ENCODE peak calls at places on chromosomes 13 and 19, in six cellular contexts. One of them, this sample, is unnamed.

GRCh38 chr19:19554074-19555023 is 16.3 kb downstream of the CILP2 start:
- DNase-seq in kidney epithelial cell: no peak
- DNase-seq in stomach: peak
- DNase-seq in cardiac fibroblast: peak
- DNase-seq in IMR-90: peak
- DNase-seq in cardiac muscle cell: peak
- DNase-seq in this sample: no peak

GRCh38 chr13:99505814-99506269 is 4.6 kb downstream of the TM9SF2 start:
- DNase-seq in IMR-90: peak
- DNase-seq in cardiac fibroblast: peak
- DNase-seq in kidney epithelial cell: no peak
- DNase-seq in stomach: no peak
- DNase-seq in cardiac muscle cell: no peak
- DNase-seq in this sample: peak

GRCh38 chr13:85137516-85137915 is 661.7 kb downstream of the SLITRK6 start:
- DNase-seq in IMR-90: no peak
- DNase-seq in stomach: no peak
- DNase-seq in kidney epithelial cell: no peak
- DNase-seq in cardiac muscle cell: no peak
- DNase-seq in cardiac fibroblast: no peak
- DNase-seq in this sample: no peak

GRCh38 chr13:109700176-109700575 is 86.2 kb downstream of the IRS2 start:
- DNase-seq in cardiac muscle cell: peak
- DNase-seq in cardiac fibroblast: peak
- DNase-seq in IMR-90: peak
- DNase-seq in stomach: peak
- DNase-seq in kidney epithelial cell: peak
- DNase-seq in this sample: peak

GRCh38 chr19:55693336-55693974 is 18.4 kb downstream of the EPN1 start:
- DNase-seq in stomach: no peak
- DNase-seq in cardiac fibroblast: no peak
- DNase-seq in IMR-90: no peak
- DNase-seq in cardiac muscle cell: no peak
- DNase-seq in kidney epithelial cell: no peak
- DNase-seq in this sample: no peak

GRCh38 chr13:62931901-62932883 is 1516.5 kb upstream of the PCDH20 start:
- DNase-seq in kidney epithelial cell: no peak
- DNase-seq in IMR-90: peak
- DNase-seq in cardiac muscle cell: no peak
- DNase-seq in stomach: no peak
- DNase-seq in cardiac fibroblast: peak
- DNase-seq in this sample: peak

GRCh38 chr19:33186835-33187540 is 7.1 kb upstream of the LRP3 start:
- DNase-seq in stomach: no peak
- DNase-seq in cardiac fibroblast: no peak
- DNase-seq in cardiac muscle cell: no peak
- DNase-seq in kidney epithelial cell: no peak
- DNase-seq in IMR-90: no peak
- DNase-seq in this sample: no peak

GRCh38 chr13:42420304-42420703 is 148.4 kb downstream of the AKAP11 start:
- DNase-seq in cardiac fibroblast: no peak
- DNase-seq in stomach: no peak
- DNase-seq in cardiac muscle cell: no peak
- DNase-seq in kidney epithelial cell: no peak
- DNase-seq in IMR-90: no peak
- DNase-seq in this sample: no peak

GRCh38 chr13:67273001-67273400 is 42.9 kb upstream of the PCDH9 start:
- DNase-seq in stomach: no peak
- DNase-seq in IMR-90: peak
- DNase-seq in cardiac fibroblast: peak
- DNase-seq in cardiac muscle cell: no peak
- DNase-seq in kidney epithelial cell: no peak
- DNase-seq in this sample: no peak

GRCh38 chr19:30226464-30227070 is 145.6 kb upstream of the ZNF536 start:
- DNase-seq in stomach: no peak
- DNase-seq in cardiac muscle cell: no peak
- DNase-seq in IMR-90: no peak
- DNase-seq in kidney epithelial cell: no peak
- DNase-seq in cardiac fibroblast: no peak
- DNase-seq in this sample: no peak

GRCh38 chr13:25232937-25233515 is 54.3 kb downstream of the MTMR6 start:
- DNase-seq in cardiac muscle cell: peak
- DNase-seq in IMR-90: peak
- DNase-seq in cardiac fibroblast: peak
- DNase-seq in stomach: no peak
- DNase-seq in kidney epithelial cell: no peak
- DNase-seq in this sample: peak

GRCh38 chr13:55013051-55013450 is 1984.4 kb downstream of the OLFM4 start:
- DNase-seq in cardiac muscle cell: no peak
- DNase-seq in IMR-90: no peak
- DNase-seq in stomach: no peak
- DNase-seq in kidney epithelial cell: no peak
- DNase-seq in cardiac fibroblast: no peak
- DNase-seq in this sample: no peak

DNA sequence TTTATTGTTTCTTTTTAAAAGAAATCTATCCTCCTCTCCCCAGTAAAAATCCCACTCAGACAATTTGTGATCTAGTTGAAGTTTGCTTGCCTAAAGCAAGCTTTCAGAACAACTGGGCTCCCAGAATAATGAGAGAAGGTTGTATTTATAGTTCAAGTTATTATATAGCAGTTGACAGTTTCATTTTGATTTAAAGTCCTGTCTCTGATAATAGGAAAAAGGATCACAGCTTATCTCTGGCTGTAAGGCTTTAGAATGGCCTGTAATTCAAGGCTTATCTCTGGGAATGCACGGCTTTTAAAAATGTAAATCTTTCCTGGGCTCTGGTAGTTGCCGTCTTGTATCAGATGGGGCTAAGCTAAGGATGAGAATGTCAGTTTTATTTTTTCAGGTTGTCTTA is 123.3 kb upstream of the TMTC4 start:
- DNase-seq in stomach: no peak
- DNase-seq in cardiac fibroblast: no peak
- DNase-seq in cardiac muscle cell: no peak
- DNase-seq in IMR-90: no peak
- DNase-seq in kidney epithelial cell: no peak
- DNase-seq in this sample: no peak
- H3K4me3 ChIP-seq in stomach: no peak
- H3K4me3 ChIP-seq in cardiac fibroblast: no peak
- H3K4me3 ChIP-seq in cardiac muscle cell: no peak
- H3K4me3 ChIP-seq in IMR-90: no peak
- H3K4me3 ChIP-seq in kidney epithelial cell: no peak
- H3K4me3 ChIP-seq in this sample: no peak

DNA sequence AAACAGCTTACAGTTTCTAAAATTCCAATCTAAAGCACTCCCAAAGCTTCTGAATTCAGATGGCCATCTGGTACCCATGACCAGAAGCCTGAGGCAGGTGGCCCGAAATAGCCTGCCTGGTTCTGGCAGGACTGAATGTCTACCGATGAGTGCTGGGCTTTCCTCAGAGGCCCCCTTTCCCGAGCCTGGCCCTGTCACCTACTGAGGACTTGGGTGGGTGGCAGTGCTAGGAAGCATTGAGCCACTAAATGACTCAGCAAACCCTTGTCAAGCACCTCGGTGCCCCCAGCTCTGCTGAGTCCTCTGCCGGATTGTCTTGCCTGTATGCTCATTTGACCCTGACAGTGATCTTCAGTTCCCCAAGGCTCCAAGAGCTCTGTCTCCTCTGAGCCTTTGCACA is 17.8 kb downstream of the PPP1R37 start:
- DNase-seq in IMR-90: no peak
- DNase-seq in cardiac fibroblast: no peak
- DNase-seq in kidney epithelial cell: no peak
- DNase-seq in cardiac muscle cell: no peak
- DNase-seq in stomach: no peak
- DNase-seq in this sample: no peak
- H3K4me3 ChIP-seq in IMR-90: no peak
- H3K4me3 ChIP-seq in cardiac fibroblast: no peak
- H3K4me3 ChIP-seq in kidney epithelial cell: no peak
- H3K4me3 ChIP-seq in cardiac muscle cell: no peak
- H3K4me3 ChIP-seq in stomach: no peak
- H3K4me3 ChIP-seq in this sample: no peak

DNA sequence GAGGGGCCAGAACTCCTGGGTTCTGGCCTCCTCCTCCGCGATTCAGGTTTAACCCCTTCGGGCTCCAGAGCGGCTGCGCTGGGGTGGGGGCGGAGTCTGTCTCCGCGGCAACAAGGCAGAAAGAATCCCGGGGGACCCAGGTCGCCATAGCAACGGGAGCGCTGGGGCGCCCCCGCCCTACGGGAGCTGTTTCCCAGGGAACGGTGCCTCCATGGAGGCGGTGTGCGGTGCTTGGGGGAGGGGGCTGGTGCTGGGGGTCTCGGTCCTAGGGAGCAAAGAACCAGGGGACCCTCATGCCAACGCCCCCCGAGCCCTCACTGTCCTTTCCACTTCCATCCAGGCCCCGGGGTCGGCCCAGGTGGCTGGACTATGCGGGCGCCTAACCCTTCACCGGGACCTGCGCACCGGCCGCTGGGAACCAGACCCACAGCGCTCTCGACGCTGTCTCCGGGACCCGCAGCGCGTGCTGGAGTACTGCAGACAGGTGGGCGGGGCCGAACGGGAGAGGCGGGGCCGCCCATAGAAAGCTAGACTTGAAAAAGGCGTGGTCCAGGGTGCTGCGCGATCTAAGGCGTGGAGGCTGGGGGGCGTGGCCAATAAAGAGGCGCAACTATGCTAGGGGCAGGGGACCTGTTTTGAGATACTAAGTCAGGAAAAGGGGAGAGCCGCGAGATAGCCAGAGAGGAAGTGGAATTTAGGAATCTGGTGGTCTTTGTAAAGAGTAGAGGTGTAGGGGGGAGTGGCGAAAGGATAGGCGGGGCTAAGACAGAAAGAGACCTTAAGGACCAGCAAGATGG is 1.2 kb downstream of the APLP1 start:
- DNase-seq in cardiac muscle cell: peak
- DNase-seq in IMR-90: peak
- DNase-seq in stomach: peak
- DNase-seq in cardiac fibroblast: peak
- DNase-seq in kidney epithelial cell: peak
- DNase-seq in this sample: peak
- H3K4me3 ChIP-seq in cardiac muscle cell: peak
- H3K4me3 ChIP-seq in IMR-90: peak
- H3K4me3 ChIP-seq in stomach: peak
- H3K4me3 ChIP-seq in cardiac fibroblast: no peak
- H3K4me3 ChIP-seq in kidney epithelial cell: peak
- H3K4me3 ChIP-seq in this sample: peak

GRCh38 chr19:42285546-42285945 is 16.4 kb upstream of the PRR19 start:
- DNase-seq in stomach: no peak
- DNase-seq in cardiac fibroblast: no peak
- DNase-seq in kidney epithelial cell: no peak
- DNase-seq in cardiac muscle cell: no peak
- DNase-seq in IMR-90: no peak
- DNase-seq in this sample: no peak
- H3K4me3 ChIP-seq in stomach: peak
- H3K4me3 ChIP-seq in cardiac fibroblast: no peak
- H3K4me3 ChIP-seq in kidney epithelial cell: peak
- H3K4me3 ChIP-seq in cardiac muscle cell: peak
- H3K4me3 ChIP-seq in IMR-90: peak
- H3K4me3 ChIP-seq in this sample: peak

DNA sequence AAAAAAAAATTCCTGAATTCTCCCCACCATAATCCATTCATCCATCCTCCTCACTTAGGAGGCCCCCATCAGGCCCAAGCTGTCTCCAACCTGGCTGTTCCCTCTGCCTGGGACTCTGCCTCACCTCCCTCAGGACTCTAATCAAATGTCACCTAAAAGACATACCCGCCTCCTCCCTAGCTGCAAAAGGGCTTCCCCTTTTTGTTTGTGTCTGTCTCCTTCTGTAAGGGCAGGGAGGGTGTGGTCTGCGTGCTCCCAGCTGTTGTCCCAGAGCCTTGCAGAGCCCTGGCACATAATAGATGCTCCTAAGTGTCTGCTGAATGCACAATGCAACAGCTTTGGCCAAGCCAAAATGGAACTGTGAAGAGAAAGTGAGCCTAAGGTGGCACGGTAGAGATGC is 4.4 kb downstream of the TRIR start:
- DNase-seq in IMR-90: no peak
- DNase-seq in stomach: no peak
- DNase-seq in cardiac fibroblast: no peak
- DNase-seq in cardiac muscle cell: no peak
- DNase-seq in kidney epithelial cell: no peak
- DNase-seq in this sample: no peak
- H3K4me3 ChIP-seq in IMR-90: no peak
- H3K4me3 ChIP-seq in stomach: no peak
- H3K4me3 ChIP-seq in cardiac fibroblast: no peak
- H3K4me3 ChIP-seq in cardiac muscle cell: no peak
- H3K4me3 ChIP-seq in kidney epithelial cell: no peak
- H3K4me3 ChIP-seq in this sample: no peak

GRCh38 chr19:14369399-14370168 is 11.7 kb upstream of the ADGRE5 start:
- DNase-seq in stomach: no peak
- DNase-seq in cardiac muscle cell: peak
- DNase-seq in cardiac fibroblast: peak
- DNase-seq in kidney epithelial cell: no peak
- DNase-seq in IMR-90: peak
- DNase-seq in this sample: peak

GRCh38 chr19:14367016-14367415 is 14.2 kb upstream of the ADGRE5 start:
- DNase-seq in kidney epithelial cell: no peak
- DNase-seq in IMR-90: no peak
- DNase-seq in cardiac muscle cell: no peak
- DNase-seq in cardiac fibroblast: no peak
- DNase-seq in stomach: no peak
- DNase-seq in this sample: no peak

GRCh38 chr19:14368011-14368513 is 13.2 kb upstream of the ADGRE5 start:
- DNase-seq in kidney epithelial cell: no peak
- DNase-seq in IMR-90: no peak
- DNase-seq in cardiac muscle cell: no peak
- DNase-seq in stomach: no peak
- DNase-seq in cardiac fibroblast: no peak
- DNase-seq in this sample: no peak

GRCh38 chr19:14363203-14364097 is 17.8 kb upstream of the ADGRE5 start:
- DNase-seq in kidney epithelial cell: no peak
- DNase-seq in cardiac fibroblast: peak
- DNase-seq in stomach: peak
- DNase-seq in IMR-90: peak
- DNase-seq in cardiac muscle cell: peak
- DNase-seq in this sample: peak

DNA sequence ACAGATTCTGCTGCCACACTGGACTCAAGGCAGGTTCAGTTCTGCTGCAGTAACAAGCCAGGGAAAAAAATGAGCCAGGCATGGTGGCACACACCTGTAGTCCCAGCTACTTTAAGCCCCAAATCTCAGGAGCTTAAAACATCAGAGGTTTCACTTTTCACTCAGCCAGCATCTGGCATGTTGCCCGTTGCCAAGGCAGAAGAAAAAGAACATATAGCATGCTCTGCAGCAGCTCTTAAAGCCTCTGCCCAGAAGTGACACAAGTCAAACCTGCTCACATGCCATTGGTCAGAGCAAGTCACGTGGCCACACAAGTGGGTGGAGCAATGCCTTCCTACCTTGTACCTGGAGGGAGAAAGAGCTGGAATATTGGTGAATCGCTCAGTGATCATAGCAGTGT is 14.7 kb upstream of the ADGRE5 start:
- DNase-seq in kidney epithelial cell: peak
- DNase-seq in cardiac fibroblast: peak
- DNase-seq in cardiac muscle cell: peak
- DNase-seq in IMR-90: peak
- DNase-seq in stomach: peak
- DNase-seq in this sample: peak
- H3K4me3 ChIP-seq in kidney epithelial cell: no peak
- H3K4me3 ChIP-seq in cardiac fibroblast: no peak
- H3K4me3 ChIP-seq in cardiac muscle cell: no peak
- H3K4me3 ChIP-seq in IMR-90: no peak
- H3K4me3 ChIP-seq in stomach: peak
- H3K4me3 ChIP-seq in this sample: no peak

This sample was measured in astrocyte of the spinal cord.